ENCODE peak calls at places on chromosome 3, in eight cellular contexts. One of them, this sample, is unnamed.

GRCh38 chr3:37862219-37862711 is 585 bp downstream of the CTDSPL start:
- DNase-seq in HFF-Myc: no peak
- DNase-seq in mammary epithelial cell: no peak
- DNase-seq in fibroblast of pulmonary artery: peak; percentile 34
- DNase-seq in foreskin fibroblast: peak; percentile 46
- DNase-seq in RWPE2: no peak
- DNase-seq in left ventricle myocardium inferior: peak; percentile 58
- DNase-seq in psoas muscle: peak; percentile 62
- DNase-seq in this sample: no peak

GRCh38 chr3:127406309-127407025 is 118.6 kb upstream of the PRR20G start:
- DNase-seq in HFF-Myc: no peak
- DNase-seq in mammary epithelial cell: peak; percentile 12
- DNase-seq in fibroblast of pulmonary artery: peak; percentile 21
- DNase-seq in foreskin fibroblast: no peak
- DNase-seq in RWPE2: peak; percentile 47
- DNase-seq in left ventricle myocardium inferior: peak; percentile 9
- DNase-seq in psoas muscle: no peak
- DNase-seq in this sample: no peak

GRCh38 chr3:18225709-18226108 is 199.4 kb downstream of the SATB1 start:
- DNase-seq in HFF-Myc: no peak
- DNase-seq in mammary epithelial cell: no peak
- DNase-seq in fibroblast of pulmonary artery: no peak
- DNase-seq in foreskin fibroblast: no peak
- DNase-seq in RWPE2: no peak
- DNase-seq in left ventricle myocardium inferior: no peak
- DNase-seq in psoas muscle: no peak
- DNase-seq in this sample: no peak

GRCh38 chr3:117549716-117550115 is 840.1 kb downstream of the TUSC7 start:
- DNase-seq in HFF-Myc: no peak
- DNase-seq in mammary epithelial cell: no peak
- DNase-seq in fibroblast of pulmonary artery: no peak
- DNase-seq in foreskin fibroblast: no peak
- DNase-seq in RWPE2: no peak
- DNase-seq in left ventricle myocardium inferior: no peak
- DNase-seq in psoas muscle: no peak
- DNase-seq in this sample: no peak

GRCh38 chr3:66023728-66024390 is 14.9 kb downstream of the MAGI1 start:
- DNase-seq in HFF-Myc: no peak
- DNase-seq in mammary epithelial cell: no peak
- DNase-seq in fibroblast of pulmonary artery: no peak
- DNase-seq in foreskin fibroblast: no peak
- DNase-seq in RWPE2: no peak
- DNase-seq in left ventricle myocardium inferior: no peak
- DNase-seq in psoas muscle: no peak
- DNase-seq in this sample: no peak

GRCh38 chr3:149330609-149331008 is 2.8 kb downstream of the TM4SF18 start:
- DNase-seq in HFF-Myc: no peak
- DNase-seq in mammary epithelial cell: peak; percentile 70
- DNase-seq in fibroblast of pulmonary artery: no peak
- DNase-seq in foreskin fibroblast: peak; percentile 31
- DNase-seq in RWPE2: no peak
- DNase-seq in left ventricle myocardium inferior: no peak
- DNase-seq in psoas muscle: no peak
- DNase-seq in this sample: no peak

GRCh38 chr3:193347507-193348501 is 30.7 kb downstream of the ATP13A5 start:
- DNase-seq in HFF-Myc: no peak
- DNase-seq in mammary epithelial cell: no peak
- DNase-seq in fibroblast of pulmonary artery: no peak
- DNase-seq in foreskin fibroblast: no peak
- DNase-seq in RWPE2: no peak
- DNase-seq in left ventricle myocardium inferior: no peak
- DNase-seq in psoas muscle: no peak
- DNase-seq in this sample: no peak

GRCh38 chr3:46102059-46102779 is 74.9 kb upstream of the XCR1 start:
- DNase-seq in HFF-Myc: no peak
- DNase-seq in mammary epithelial cell: peak; percentile 29
- DNase-seq in fibroblast of pulmonary artery: no peak
- DNase-seq in foreskin fibroblast: no peak
- DNase-seq in RWPE2: no peak
- DNase-seq in left ventricle myocardium inferior: no peak
- DNase-seq in psoas muscle: no peak
- DNase-seq in this sample: no peak

GRCh38 chr3:53571264-53571663 is 76.9 kb downstream of the CACNA1D start:
- DNase-seq in HFF-Myc: no peak
- DNase-seq in mammary epithelial cell: peak; percentile 58
- DNase-seq in fibroblast of pulmonary artery: no peak
- DNase-seq in foreskin fibroblast: no peak
- DNase-seq in RWPE2: no peak
- DNase-seq in left ventricle myocardium inferior: no peak
- DNase-seq in psoas muscle: no peak
- DNase-seq in this sample: no peak

GRCh38 chr3:151276038-151277027 is 2.0 kb downstream of the P2RY14 start:
- DNase-seq in HFF-Myc: no peak
- DNase-seq in mammary epithelial cell: no peak
- DNase-seq in fibroblast of pulmonary artery: no peak
- DNase-seq in foreskin fibroblast: no peak
- DNase-seq in RWPE2: no peak
- DNase-seq in left ventricle myocardium inferior: no peak
- DNase-seq in psoas muscle: no peak
- DNase-seq in this sample: no peak

GRCh38 chr3:189773056-189773455 is 141.9 kb downstream of the TP63 start:
- DNase-seq in HFF-Myc: no peak
- DNase-seq in mammary epithelial cell: no peak
- DNase-seq in fibroblast of pulmonary artery: peak; percentile 43
- DNase-seq in foreskin fibroblast: peak; percentile 12
- DNase-seq in RWPE2: no peak
- DNase-seq in left ventricle myocardium inferior: no peak
- DNase-seq in psoas muscle: no peak
- DNase-seq in this sample: no peak

GRCh38 chr3:159455741-159456181 is 532.9 kb upstream of the IL12A start:
- DNase-seq in HFF-Myc: no peak
- DNase-seq in mammary epithelial cell: peak; percentile 4
- DNase-seq in fibroblast of pulmonary artery: no peak
- DNase-seq in foreskin fibroblast: no peak
- DNase-seq in RWPE2: no peak
- DNase-seq in left ventricle myocardium inferior: no peak
- DNase-seq in psoas muscle: no peak
- DNase-seq in this sample: no peak

GRCh38 chr3:26280517-26280916 is 342.1 kb upstream of the LRRC3B start:
- DNase-seq in HFF-Myc: no peak
- DNase-seq in mammary epithelial cell: no peak
- DNase-seq in fibroblast of pulmonary artery: no peak
- DNase-seq in foreskin fibroblast: no peak
- DNase-seq in RWPE2: no peak
- DNase-seq in left ventricle myocardium inferior: no peak
- DNase-seq in psoas muscle: no peak
- DNase-seq in this sample: no peak

GRCh38 chr3:190302209-190302885 is 19.9 kb downstream of the CLDN1 start:
- DNase-seq in HFF-Myc: no peak
- DNase-seq in mammary epithelial cell: peak; percentile 55
- DNase-seq in fibroblast of pulmonary artery: peak; percentile 42
- DNase-seq in foreskin fibroblast: no peak
- DNase-seq in RWPE2: no peak
- DNase-seq in left ventricle myocardium inferior: no peak
- DNase-seq in psoas muscle: no peak
- DNase-seq in this sample: no peak

GRCh38 chr3:169573129-169573528 is 90.4 kb downstream of the MECOM start:
- DNase-seq in HFF-Myc: no peak
- DNase-seq in mammary epithelial cell: no peak
- DNase-seq in fibroblast of pulmonary artery: peak; percentile 35
- DNase-seq in foreskin fibroblast: no peak
- DNase-seq in RWPE2: no peak
- DNase-seq in left ventricle myocardium inferior: no peak
- DNase-seq in psoas muscle: no peak
- DNase-seq in this sample: no peak

GRCh38 chr3:136311971-136312370 is 61.8 kb downstream of the PCCB start:
- DNase-seq in HFF-Myc: no peak
- DNase-seq in mammary epithelial cell: no peak
- DNase-seq in fibroblast of pulmonary artery: peak; percentile 35
- DNase-seq in foreskin fibroblast: no peak
- DNase-seq in RWPE2: no peak
- DNase-seq in left ventricle myocardium inferior: no peak
- DNase-seq in psoas muscle: no peak
- DNase-seq in this sample: no peak

GRCh38 chr3:194996746-194997145 is 274.2 kb downstream of the XXYLT1 start:
- DNase-seq in HFF-Myc: no peak
- DNase-seq in mammary epithelial cell: no peak
- DNase-seq in fibroblast of pulmonary artery: no peak
- DNase-seq in foreskin fibroblast: no peak
- DNase-seq in RWPE2: no peak
- DNase-seq in left ventricle myocardium inferior: no peak
- DNase-seq in psoas muscle: no peak
- DNase-seq in this sample: no peak

GRCh38 chr3:193831495-193832455 is 238.8 kb downstream of the OPA1 start:
- DNase-seq in HFF-Myc: no peak
- DNase-seq in mammary epithelial cell: peak; percentile 100
- DNase-seq in fibroblast of pulmonary artery: no peak
- DNase-seq in foreskin fibroblast: no peak
- DNase-seq in RWPE2: peak; percentile 99
- DNase-seq in left ventricle myocardium inferior: no peak
- DNase-seq in psoas muscle: peak; percentile 80
- DNase-seq in this sample: peak; percentile 18

GRCh38 chr3:71232895-71233294 is 350.6 kb downstream of the FOXP1 start:
- DNase-seq in HFF-Myc: no peak
- DNase-seq in mammary epithelial cell: no peak
- DNase-seq in fibroblast of pulmonary artery: no peak
- DNase-seq in foreskin fibroblast: no peak
- DNase-seq in RWPE2: no peak
- DNase-seq in left ventricle myocardium inferior: no peak
- DNase-seq in psoas muscle: no peak
- DNase-seq in this sample: no peak

GRCh38 chr3:197226179-197226578 is 72.2 kb downstream of the DLG1 start:
- DNase-seq in HFF-Myc: no peak
- DNase-seq in mammary epithelial cell: no peak
- DNase-seq in fibroblast of pulmonary artery: no peak
- DNase-seq in foreskin fibroblast: no peak
- DNase-seq in RWPE2: no peak
- DNase-seq in left ventricle myocardium inferior: no peak
- DNase-seq in psoas muscle: no peak
- DNase-seq in this sample: no peak

GRCh38 chr3:162992741-162993140 is 1496.1 kb downstream of the OTOL1 start:
- DNase-seq in HFF-Myc: no peak
- DNase-seq in mammary epithelial cell: no peak
- DNase-seq in fibroblast of pulmonary artery: no peak
- DNase-seq in foreskin fibroblast: no peak
- DNase-seq in RWPE2: no peak
- DNase-seq in left ventricle myocardium inferior: no peak
- DNase-seq in psoas muscle: no peak
- DNase-seq in this sample: no peak

GRCh38 chr3:44114142-44114541 is 127.5 kb upstream of the TOPAZ1 start:
- DNase-seq in HFF-Myc: no peak
- DNase-seq in mammary epithelial cell: no peak
- DNase-seq in fibroblast of pulmonary artery: peak; percentile 22
- DNase-seq in foreskin fibroblast: no peak
- DNase-seq in RWPE2: no peak
- DNase-seq in left ventricle myocardium inferior: peak; percentile 31
- DNase-seq in psoas muscle: peak; percentile 54
- DNase-seq in this sample: no peak
- TF ChIP-seq CTCF in HFF-Myc: peak; percentile 47
- TF ChIP-seq CTCF in mammary epithelial cell: no peak
- TF ChIP-seq CTCF in fibroblast of pulmonary artery: peak; percentile 38
- TF ChIP-seq CTCF in foreskin fibroblast: peak; percentile 36
- TF ChIP-seq CTCF in RWPE2: no peak
- TF ChIP-seq CTCF in left ventricle myocardium inferior: peak; percentile 55
- TF ChIP-seq CTCF in psoas muscle: no peak
- TF ChIP-seq CTCF in this sample: peak; percentile 29

GRCh38 chr3:125117631-125118191 is 61.9 kb upstream of the HEG1 start:
- DNase-seq in HFF-Myc: no peak
- DNase-seq in mammary epithelial cell: no peak
- DNase-seq in fibroblast of pulmonary artery: no peak
- DNase-seq in foreskin fibroblast: no peak
- DNase-seq in RWPE2: no peak
- DNase-seq in left ventricle myocardium inferior: no peak
- DNase-seq in psoas muscle: no peak
- DNase-seq in this sample: no peak

GRCh38 chr3:125118600-125118999 is 62.8 kb upstream of the HEG1 start:
- DNase-seq in HFF-Myc: no peak
- DNase-seq in mammary epithelial cell: no peak
- DNase-seq in fibroblast of pulmonary artery: no peak
- DNase-seq in foreskin fibroblast: no peak
- DNase-seq in RWPE2: no peak
- DNase-seq in left ventricle myocardium inferior: no peak
- DNase-seq in psoas muscle: no peak
- DNase-seq in this sample: no peak

GRCh38 chr3:125121246-125122010 is 65.6 kb upstream of the HEG1 start:
- DNase-seq in HFF-Myc: no peak
- DNase-seq in mammary epithelial cell: no peak
- DNase-seq in fibroblast of pulmonary artery: no peak
- DNase-seq in foreskin fibroblast: no peak
- DNase-seq in RWPE2: no peak
- DNase-seq in left ventricle myocardium inferior: no peak
- DNase-seq in psoas muscle: no peak
- DNase-seq in this sample: no peak

GRCh38 chr3:125120370-125121122 is 64.7 kb upstream of the HEG1 start:
- DNase-seq in HFF-Myc: no peak
- DNase-seq in mammary epithelial cell: no peak
- DNase-seq in fibroblast of pulmonary artery: peak; percentile 32
- DNase-seq in foreskin fibroblast: no peak
- DNase-seq in RWPE2: no peak
- DNase-seq in left ventricle myocardium inferior: no peak
- DNase-seq in psoas muscle: no peak
- DNase-seq in this sample: no peak

GRCh38 chr3:125119752-125120369 is 64.1 kb upstream of the HEG1 start:
- DNase-seq in HFF-Myc: no peak
- DNase-seq in mammary epithelial cell: no peak
- DNase-seq in fibroblast of pulmonary artery: peak; percentile 43
- DNase-seq in foreskin fibroblast: no peak
- DNase-seq in RWPE2: no peak
- DNase-seq in left ventricle myocardium inferior: no peak
- DNase-seq in psoas muscle: no peak
- DNase-seq in this sample: no peak
- H3K4me3 ChIP-seq in HFF-Myc: no peak overlapping the region
- H3K4me3 ChIP-seq in mammary epithelial cell: no peak overlapping the region
- H3K4me3 ChIP-seq in fibroblast of pulmonary artery: no peak overlapping the region
- H3K4me3 ChIP-seq in foreskin fibroblast: no peak overlapping the region
- H3K4me3 ChIP-seq in RWPE2: no peak overlapping the region
- H3K4me3 ChIP-seq in left ventricle myocardium inferior: peak overlapping the region; percentile 0
- H3K4me3 ChIP-seq in psoas muscle: peak overlapping the region; percentile 22
- H3K4me3 ChIP-seq in this sample: no peak overlapping the region

DNA sequence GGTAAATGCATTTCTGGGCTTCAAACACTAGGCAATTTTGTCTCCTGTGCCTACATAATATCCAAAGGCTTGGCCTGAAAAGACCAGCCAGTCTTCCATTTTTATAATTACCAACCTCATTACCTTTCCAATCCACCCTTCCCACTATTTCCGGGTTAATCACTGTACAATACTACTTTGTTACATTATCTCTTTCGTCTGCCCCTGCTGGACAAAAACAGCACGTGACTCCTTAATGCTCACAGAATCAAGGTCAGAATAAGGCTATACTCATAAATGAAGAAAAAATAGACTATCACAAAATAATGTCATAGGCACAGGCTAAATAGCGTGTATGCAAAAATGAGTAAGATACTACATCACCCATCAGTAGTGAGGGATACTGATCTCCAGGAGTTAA is 40.1 kb downstream of the ABI3BP start:
- DNase-seq in HFF-Myc: no peak
- DNase-seq in mammary epithelial cell: no peak
- DNase-seq in fibroblast of pulmonary artery: no peak
- DNase-seq in foreskin fibroblast: no peak
- DNase-seq in RWPE2: no peak
- DNase-seq in left ventricle myocardium inferior: no peak
- DNase-seq in psoas muscle: no peak
- DNase-seq in this sample: no peak
- TF ChIP-seq CTCF in HFF-Myc: peak; percentile 7
- TF ChIP-seq CTCF in mammary epithelial cell: no peak
- TF ChIP-seq CTCF in fibroblast of pulmonary artery: no peak
- TF ChIP-seq CTCF in foreskin fibroblast: no peak
- TF ChIP-seq CTCF in RWPE2: no peak
- TF ChIP-seq CTCF in left ventricle myocardium inferior: no peak
- TF ChIP-seq CTCF in psoas muscle: no peak
- TF ChIP-seq CTCF in this sample: no peak

GRCh38 chr3:49173792-49174170 is 2.4 kb downstream of the KLHDC8B start:
- DNase-seq in HFF-Myc: no peak
- DNase-seq in mammary epithelial cell: no peak
- DNase-seq in fibroblast of pulmonary artery: peak; percentile 39
- DNase-seq in foreskin fibroblast: no peak
- DNase-seq in RWPE2: no peak
- DNase-seq in left ventricle myocardium inferior: peak; percentile 45
- DNase-seq in psoas muscle: no peak
- DNase-seq in this sample: no peak
- H3K4me3 ChIP-seq in HFF-Myc: no peak overlapping the region
- H3K4me3 ChIP-seq in mammary epithelial cell: no peak overlapping the region
- H3K4me3 ChIP-seq in fibroblast of pulmonary artery: peak overlapping the region; percentile 86
- H3K4me3 ChIP-seq in foreskin fibroblast: no peak overlapping the region
- H3K4me3 ChIP-seq in RWPE2: no peak overlapping the region
- H3K4me3 ChIP-seq in left ventricle myocardium inferior: peak overlapping the region; percentile 84
- H3K4me3 ChIP-seq in psoas muscle: peak overlapping the region; percentile 88
- H3K4me3 ChIP-seq in this sample: no peak overlapping the region

This sample was measured in astrocyte of the cerebellum.